ENCODE peak calls at places on chromosomes 1 and 21, in ten cellular contexts. H, O, B, D, Z, M, R, T, S and C are unnamed samples.

GRCh38 chr1:243233908-243234307 is 21.2 kb downstream of the CEP170 start:
- DNase-seq in Z (no peak), S (no peak), T (no peak), M (no peak), H (peak; percentile 79), R (no peak), O (no peak), B (no peak), D (peak; percentile 87), C (no peak)

GRCh38 chr1:182054698-182055326 is 6.7 kb downstream of the ZNF648 start:
- DNase-seq in O (no peak), S (no peak), B (peak; percentile 47), T (no peak), D (no peak), R (no peak), H (peak; percentile 5), Z (peak; percentile 31), M (no peak), C (peak; percentile 29)

GRCh38 chr1:119773711-119774241 is 5.1 kb upstream of the HMGCS2 start:
- DNase-seq in B (no peak), T (no peak), Z (no peak), R (no peak), S (no peak), O (no peak), H (peak; percentile 59), D (peak; percentile 27), M (no peak), C (no peak)

GRCh38 chr1:2632561-2633361 is at the start of gene MMEL1:
- DNase-seq in R (peak; percentile 55), S (peak; percentile 48), B (no peak), Z (no peak), D (no peak), T (no peak), H (no peak), O (no peak), M (no peak), C (no peak)

GRCh38 chr21:45700461-45700860 is 56.9 kb downstream of the PCBP3 start:
- DNase-seq in B (no peak), T (no peak), R (no peak), S (no peak), O (no peak), H (no peak), D (no peak), M (no peak), Z (no peak), C (no peak)

GRCh38 chr1:85459274-85459673 is 5.7 kb downstream of the DDAH1 start:
- DNase-seq in H (no peak), S (no peak), R (no peak), M (no peak), O (no peak), D (no peak), B (no peak), T (no peak), Z (no peak), C (no peak)

GRCh38 chr1:215517441-215517891 is 49.6 kb upstream of the KCTD3 start:
- DNase-seq in M (no peak), Z (no peak), O (no peak), B (no peak), D (peak; percentile 70), H (peak; percentile 10), T (no peak), S (no peak), R (no peak), C (no peak)

GRCh38 chr21:45460011-45460565 is 55.1 kb downstream of the COL18A1 start:
- DNase-seq in M (no peak), S (no peak), R (peak; percentile 55), T (peak; percentile 27), B (no peak), Z (no peak), H (no peak), O (peak; percentile 73), D (no peak), C (no peak)

GRCh38 chr1:243294723-243295121 is 38.9 kb downstream of the SDCCAG8 start:
- DNase-seq in T (no peak), Z (no peak), M (no peak), R (no peak), B (no peak), H (peak; percentile 51), S (no peak), D (peak; percentile 73), O (no peak), C (no peak)

GRCh38 chr21:34732388-34732821 is 63.6 kb downstream of the CLIC6 start:
- DNase-seq in Z (no peak), M (no peak), B (no peak), S (no peak), O (no peak), R (no peak), H (no peak), T (no peak), D (peak; percentile 12), C (no peak)

GRCh38 chr1:8477199-8477982 is 159.5 kb downstream of the SLC45A1 start:
- DNase-seq in D (peak; percentile 79), S (no peak), B (no peak), Z (no peak), R (no peak), T (no peak), H (no peak), M (no peak), O (no peak), C (no peak)

GRCh38 chr1:94801919-94802546 is 18.1 kb upstream of the SLC44A3 start:
- DNase-seq in T (peak; percentile 52), Z (no peak), M (no peak), H (peak; percentile 90), D (peak; percentile 79), O (peak; percentile 76), S (peak; percentile 66), R (no peak), B (no peak), C (no peak)

DNA sequence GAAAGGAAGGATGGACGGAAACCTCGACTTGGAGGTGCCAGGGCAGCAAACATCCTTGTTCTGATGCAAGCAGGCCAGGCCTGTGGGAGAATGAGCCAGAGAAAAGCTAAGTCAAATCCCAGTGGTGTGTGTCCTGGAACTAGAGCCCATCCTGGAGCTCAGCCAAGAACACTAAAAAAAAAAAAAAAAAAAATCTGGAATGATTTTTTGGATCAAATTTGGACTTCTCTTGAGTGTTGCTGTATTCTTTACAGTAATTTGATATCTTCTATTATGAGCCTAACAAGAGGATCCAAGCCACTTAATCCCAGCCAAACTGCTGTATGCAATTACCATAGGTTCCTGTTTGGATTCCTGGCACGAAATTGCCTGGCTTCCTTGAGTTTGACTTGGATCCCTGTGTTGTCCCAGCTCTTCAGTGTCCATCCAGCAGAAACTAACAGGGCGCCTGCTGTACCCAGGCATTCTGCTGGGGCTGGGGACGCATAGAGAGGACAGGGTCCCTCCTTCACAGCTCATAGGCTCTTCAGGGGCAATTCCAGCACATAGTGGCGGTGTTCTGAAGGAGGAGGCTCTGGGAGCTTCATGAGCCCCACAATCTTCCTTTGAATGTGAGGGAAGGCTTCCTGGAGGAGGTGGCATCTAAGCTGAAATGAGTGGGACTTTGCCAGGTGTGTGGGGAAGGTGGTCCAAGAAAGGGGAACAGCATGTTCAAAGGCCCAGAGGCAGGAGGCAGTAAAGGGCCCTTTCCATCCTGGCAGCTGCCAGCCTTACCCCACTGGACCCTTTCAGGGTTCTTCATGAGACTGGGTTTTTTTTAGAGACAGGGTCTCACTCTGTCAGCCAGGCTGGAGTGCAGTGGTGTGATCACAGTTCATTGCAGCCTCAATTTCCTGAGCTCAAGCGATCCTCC is 24.7 kb downstream of the EPHX1 start:
- DNase-seq in B (no peak), D (peak; percentile 27), T (peak; percentile 78), M (no peak), Z (no peak), S (peak; percentile 39), O (peak; percentile 84), R (no peak), H (peak; percentile 93), C (no peak)
- H3K27ac ChIP-seq in B (no peak overlapping the region), D (no peak overlapping the region), T (no peak overlapping the region), M (peak overlapping the region; percentile 18), Z (no peak overlapping the region), S (no peak overlapping the region), O (peak overlapping the region; percentile 72), R (peak overlapping the region; percentile 73), H (no peak overlapping the region), C (no peak overlapping the region)

GRCh38 chr1:931380-932177 is 7.9 kb downstream of the SAMD11 start:
- DNase-seq in R (no peak), S (no peak), T (no peak), O (no peak), Z (no peak), H (no peak), D (no peak), B (no peak), M (no peak), C (no peak)
- H3K27me3 ChIP-seq in R (no peaks in the 10 kb centered on the region), S (peaks cover 10% of the 10 kb centered on the region), T (peaks cover 5% of the 10 kb centered on the region), O (no peaks in the 10 kb centered on the region), Z (no peaks in the 10 kb centered on the region), H (peaks cover 12% of the 10 kb centered on the region), D (peaks cover 16% of the 10 kb centered on the region), B (peaks cover 37% of the 10 kb centered on the region), M (peaks cover 90% of the 10 kb centered on the region), C (no peaks in the 10 kb centered on the region)

GRCh38 chr1:154940213-154940879 is 3.8 kb upstream of the PMVK start:
- DNase-seq in M (no peak), S (no peak), T (no peak), D (no peak), B (no peak), R (peak; percentile 10), O (no peak), H (no peak), Z (no peak), C (no peak)

GRCh38 chr1:154941332-154941995 is 4.9 kb upstream of the PMVK start:
- DNase-seq in B (peak; percentile 34), O (no peak), S (peak; percentile 88), M (no peak), T (peak; percentile 88), R (peak; percentile 42), D (no peak), H (no peak), Z (no peak), C (no peak)

GRCh38 chr1:154938604-154939399 is 2.3 kb upstream of the PMVK start:
- DNase-seq in D (no peak), R (peak; percentile 10), T (no peak), B (no peak), H (no peak), S (no peak), Z (no peak), M (no peak), O (no peak), C (no peak)

GRCh38 chr1:154937988-154938386 is 1.5 kb upstream of the PMVK start:
- DNase-seq in O (no peak), H (no peak), Z (no peak), S (no peak), B (no peak), M (no peak), R (no peak), T (no peak), D (no peak), C (no peak)

GRCh38 chr1:154940880-154941228 is 4.3 kb upstream of the PMVK start:
- DNase-seq in O (no peak), T (no peak), D (no peak), S (no peak), R (peak; percentile 30), H (no peak), Z (no peak), B (no peak), M (no peak), C (no peak)
- H3K4me3 ChIP-seq in O (no peak overlapping the region), T (no peak overlapping the region), D (no peak overlapping the region), S (no peak overlapping the region), R (no peak overlapping the region), H (no peak overlapping the region), Z (no peak overlapping the region), B (no peak overlapping the region), M (no peak overlapping the region), C (peak overlapping the region; percentile 10)

DNA sequence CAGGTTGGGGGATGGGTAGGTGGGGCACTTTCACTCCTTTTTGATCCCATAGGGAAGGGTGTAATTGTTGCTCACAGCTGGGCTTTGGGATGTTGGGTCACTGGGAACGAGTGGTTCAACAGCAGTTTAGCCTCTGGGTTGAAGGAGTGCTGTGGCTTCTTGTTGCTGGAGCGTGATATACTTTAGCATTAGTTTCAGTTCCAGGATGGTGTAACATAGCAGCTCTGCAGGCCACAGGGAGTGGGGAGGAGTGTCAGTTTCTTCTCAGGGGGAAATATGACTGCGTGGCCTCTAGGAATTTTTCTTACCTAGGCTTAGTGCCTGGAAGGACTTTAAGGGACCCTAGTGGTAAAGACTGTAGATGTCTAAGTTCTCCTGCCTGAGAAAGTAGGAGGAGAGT is 1105.3 kb upstream of the TMPRSS15 start:
- DNase-seq in Z (no peak), H (no peak), B (no peak), R (no peak), D (no peak), S (no peak), T (no peak), M (no peak), O (no peak), C (no peak)
- H3K27ac ChIP-seq in Z (no peak overlapping the region), H (no peak overlapping the region), B (no peak overlapping the region), R (no peak overlapping the region), D (no peak overlapping the region), S (no peak overlapping the region), T (no peak overlapping the region), M (no peak overlapping the region), O (no peak overlapping the region), C (no peak overlapping the region)